ENCODE peak calls at places on chromosomes 11 and 22, in five cellular contexts. Q, I, A, P and C are unnamed samples.

GRCh38 chr11:128036556-128037093 is 550.7 kb downstream of the ETS1 start:
- DNase-seq in Q (no peak), I (no peak), A (no peak), P (no peak), C (no peak)

GRCh38 chr11:61890536-61891330 is 612 bp downstream of the FADS3 start:
- DNase-seq in Q (peak), I (peak), A (peak), P (no peak), C (peak)

GRCh38 chr11:17601206-17602075 is 54.4 kb downstream of the OTOG start:
- DNase-seq in Q (no peak), I (peak), A (no peak), P (peak), C (no peak)

GRCh38 chr11:88167853-88168252 is 7.4 kb downstream of the RAB38 start:
- DNase-seq in Q (no peak), I (no peak), A (peak), P (no peak), C (no peak)

GRCh38 chr11:61091373-61092279 is 10.7 kb upstream of the CD5 start:
- DNase-seq in Q (no peak), I (no peak), A (peak), P (no peak), C (peak)

GRCh38 chr11:12214751-12215150 is 104.4 kb downstream of the MICAL2 start:
- DNase-seq in Q (peak), I (no peak), A (no peak), P (no peak), C (no peak)

GRCh38 chr22:30964858-30965257 is 3.7 kb downstream of the MORC2 start:
- DNase-seq in Q (no peak), I (no peak), A (no peak), P (no peak), C (no peak)

GRCh38 chr22:39661842-39662676 is 91.5 kb downstream of the CACNA1I start:
- DNase-seq in Q (no peak), I (peak), A (peak), P (peak), C (no peak)

GRCh38 chr11:84924290-84924689 is 702.9 kb downstream of the DLG2 start:
- DNase-seq in Q (no peak), I (no peak), A (no peak), P (no peak), C (no peak)

GRCh38 chr22:50606126-50606525 is 5.5 kb downstream of the MAPK8IP2 start:
- DNase-seq in Q (no peak), I (no peak), A (no peak), P (no peak), C (no peak)
- TF ChIP-seq CTCF in Q (no peak), I (no peak), A (no peak), P (peak), C (peak)

GRCh38 chr11:35043933-35044332 is 95.0 kb upstream of the CD44 start:
- DNase-seq in Q (peak), I (no peak), A (no peak), P (no peak), C (no peak)

GRCh38 chr11:35045219-35045819 is 93.7 kb upstream of the CD44 start:
- DNase-seq in Q (no peak), I (no peak), A (no peak), P (no peak), C (no peak)

GRCh38 chr11:35047179-35047578 is 91.8 kb upstream of the CD44 start:
- DNase-seq in Q (no peak), I (no peak), A (no peak), P (no peak), C (no peak)

GRCh38 chr11:35049906-35050531 is 89.0 kb upstream of the CD44 start:
- DNase-seq in Q (no peak), I (no peak), A (no peak), P (no peak), C (no peak)

DNA sequence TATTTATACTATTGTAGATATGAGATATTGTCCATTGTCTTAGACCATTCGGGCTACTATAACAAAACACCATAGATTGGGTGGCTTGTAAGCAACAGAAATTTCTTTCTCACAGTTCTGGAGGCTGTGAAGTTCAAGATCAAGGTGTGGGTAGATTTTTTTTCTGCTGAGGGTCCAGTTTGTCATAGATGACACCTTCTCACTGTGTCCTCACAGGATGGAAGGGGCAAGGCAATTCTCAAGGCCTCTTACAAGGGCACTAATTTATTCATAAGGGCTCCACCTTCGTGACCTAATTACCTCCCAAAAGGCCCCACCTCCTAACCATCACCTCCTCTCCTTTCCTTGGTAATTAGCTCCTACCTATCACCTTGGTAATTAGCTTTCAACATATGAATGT is 92.4 kb upstream of the CD44 start:
- DNase-seq in Q (no peak), I (no peak), A (no peak), P (no peak), C (no peak)
- H3K27ac ChIP-seq in Q (no peak), I (peak), A (no peak), P (no peak), C (no peak)

DNA sequence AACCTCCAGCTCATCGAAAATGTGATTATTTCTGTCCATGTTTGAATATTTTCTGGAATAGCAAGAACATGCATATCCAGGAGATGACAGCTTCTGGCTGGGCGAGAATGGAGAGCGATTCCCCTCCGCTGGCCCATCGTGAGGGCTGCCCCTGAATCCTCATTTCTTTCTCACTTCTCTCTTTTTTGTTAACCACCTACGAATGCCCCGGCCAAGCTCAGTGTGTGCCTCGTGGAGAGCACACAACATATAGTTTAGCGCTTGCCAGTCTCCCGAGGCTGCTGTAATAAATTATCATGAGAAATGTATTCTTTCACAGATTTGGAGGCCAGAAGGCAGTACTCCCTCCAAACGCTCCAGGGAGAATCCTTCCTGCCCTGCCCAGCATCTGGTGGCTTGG is 1305.9 kb downstream of the TBC1D22A start:
- DNase-seq in Q (no peak), I (no peak), A (no peak), P (no peak), C (no peak)
- H3K4me3 ChIP-seq in Q (no peak), I (no peak), A (no peak), P (no peak), C (no peak)

GRCh38 chr11:112355726-112356125 is 95.1 kb upstream of the PLET1 start:
- DNase-seq in Q (peak), I (peak), A (peak), P (peak), C (no peak)
- TF ChIP-seq CTCF in Q (peak), I (no peak), A (peak), P (peak), C (peak)